ENCODE peak calls at places on chromosomes 11 and 22, in ten cellular contexts. E is activated T-helper 1 cell treated with Interleukin-2 at 50 U/mL for 16 hours; P is EH; M is left ventricle myocardium inferior; B is HS-27A; H is left lung; J is sigmoid colon; Z is sciatic nerve; C is activated CD8-positive, alpha-beta memory T cell treated with anti-CD3 and anti-CD28 coated beads, Interleukin-2, amount 50 U/mL, for 48 hours; D is NCI-H1930. Y is an unnamed sample.

GRCh38 chr22:48104786-48105185 is 1342.3 kb downstream of the TBC1D22A start:
- DNase-seq in D (no peak), E (no peak), B (no peak), M (no peak), P (no peak), H (no peak), J (no peak), Z (no peak), C (no peak), Y (no peak)

GRCh38 chr22:49214976-49215375 is 612.7 kb downstream of the BRD1 start:
- DNase-seq in D (no peak), Z (peak; percentile 22), J (peak; percentile 34), H (no peak), M (peak; percentile 6), B (no peak), P (no peak), E (no peak), C (peak; percentile 12), Y (no peak)

GRCh38 chr11:105137286-105137685 is 2.3 kb downstream of the CARD18 start:
- DNase-seq in H (no peak), J (no peak), Z (no peak), P (peak; percentile 75), C (no peak), M (no peak), D (no peak), E (no peak), B (no peak), Y (no peak)

GRCh38 chr11:64224891-64225607 is 937 bp downstream of the TRPT1 start:
- DNase-seq in M (no peak), C (peak; percentile 70), P (no peak), B (no peak), Z (peak; percentile 63), E (no peak), J (peak; percentile 70), H (no peak), D (no peak), Y (no peak)

GRCh38 chr11:11620966-11621880 is 582 bp downstream of the GALNT18 start:
- DNase-seq in C (peak; percentile 69), P (peak; percentile 18), B (no peak), M (peak; percentile 58), E (no peak), D (no peak), J (peak; percentile 78), Z (peak; percentile 69), H (peak; percentile 79), Y (peak; percentile 57)

GRCh38 chr22:37182949-37183245 is 5.2 kb downstream of the C1QTNF6 start:
- DNase-seq in Z (no peak), H (peak; percentile 56), E (no peak), P (no peak), D (no peak), C (no peak), B (no peak), M (no peak), J (peak; percentile 41), Y (no peak)

GRCh38 chr11:71302911-71303310 is 50.5 kb upstream of the SHANK2 start:
- DNase-seq in D (no peak), E (no peak), P (peak; percentile 32), H (no peak), J (no peak), Z (no peak), C (no peak), B (no peak), M (no peak), Y (no peak)

GRCh38 chr11:45021692-45022130 is 71.0 kb upstream of the TP53I11 start:
- DNase-seq in M (peak; percentile 84), B (no peak), D (no peak), C (no peak), Z (peak; percentile 87), P (peak; percentile 12), E (no peak), J (peak; percentile 90), H (no peak), Y (peak; percentile 41)

GRCh38 chr11:46112961-46113617 is 8.2 kb downstream of the PHF21A start:
- DNase-seq in P (peak; percentile 67), E (no peak), M (no peak), B (no peak), C (no peak), J (no peak), D (peak; percentile 22), H (no peak), Z (no peak), Y (no peak)

GRCh38 chr11:19802773-19803293 is 90.2 kb downstream of the NAV2 start:
- DNase-seq in Z (no peak), D (no peak), J (no peak), H (no peak), C (no peak), E (no peak), P (no peak), B (no peak), M (no peak), Y (no peak)

GRCh38 chr11:129366737-129367597 is 8.7 kb upstream of the BARX2 start:
- DNase-seq in P (no peak), H (no peak), M (no peak), J (no peak), C (no peak), Z (no peak), D (no peak), E (no peak), B (no peak), Y (no peak)

GRCh38 chr11:73344191-73344607 is 32.0 kb upstream of the RELT start:
- DNase-seq in B (no peak), M (peak; percentile 52), H (peak; percentile 67), E (no peak), P (no peak), C (no peak), Z (peak; percentile 82), J (peak; percentile 83), D (no peak), Y (peak; percentile 55)

GRCh38 chr22:30695351-30695762 is 683 bp downstream of the OSBP2 start:
- DNase-seq in Z (peak; percentile 57), J (no peak), E (no peak), D (no peak), C (peak; percentile 54), B (no peak), P (no peak), M (no peak), H (no peak), Y (peak; percentile 49)

GRCh38 chr11:34978236-34979191 is 62.1 kb downstream of the PDHX start:
- DNase-seq in H (no peak), D (no peak), Z (no peak), P (peak; percentile 4), B (no peak), C (no peak), J (no peak), M (no peak), E (no peak), Y (no peak)

GRCh38 chr11:57073121-57073520 is 84.4 kb downstream of the OR5AK2 start:
- DNase-seq in B (peak; percentile 8), P (peak; percentile 46), H (no peak), M (no peak), C (no peak), J (no peak), E (no peak), Z (no peak), D (no peak), Y (no peak)

GRCh38 chr11:10858505-10859360 is 880 bp upstream of the ZBED5 start:
- DNase-seq in B (peak; percentile 20), M (peak; percentile 75), Z (peak; percentile 77), H (peak; percentile 90), P (peak; percentile 73), E (peak; percentile 22), J (peak; percentile 84), C (no peak), D (no peak), Y (peak; percentile 64)

GRCh38 chr11:11163256-11163655 is 189.8 kb downstream of the CSNK2A3 start:
- DNase-seq in J (no peak), H (no peak), C (no peak), B (no peak), Z (no peak), D (no peak), E (no peak), P (peak; percentile 33), M (no peak), Y (no peak)

Y was measured in thyroid gland.